ENCODE peak calls at places on chromosomes 13 and 19, in eight cellular contexts. One of them, this sample, is unnamed.

GRCh38 chr13:112657850-112658445 is 31.9 kb upstream of the ATP11A start:
- DNase-seq in fibroblast of lung: peak
- DNase-seq in K562: no peak
- DNase-seq in MCF 10A: peak
- DNase-seq in GM10248: no peak
- DNase-seq in AG10803: peak
- DNase-seq in GM20000: no peak
- DNase-seq in CD8-positive, alpha-beta T cell: no peak
- DNase-seq in this sample: no peak

GRCh38 chr19:13906525-13906904 is 514 bp downstream of the CC2D1A start:
- DNase-seq in fibroblast of lung: no peak
- DNase-seq in K562: peak
- DNase-seq in MCF 10A: peak
- DNase-seq in GM10248: no peak
- DNase-seq in AG10803: peak
- DNase-seq in GM20000: peak
- DNase-seq in CD8-positive, alpha-beta T cell: peak
- DNase-seq in this sample: no peak

GRCh38 chr13:84431646-84432045 is 549.4 kb upstream of the SLITRK1 start:
- DNase-seq in fibroblast of lung: peak
- DNase-seq in K562: no peak
- DNase-seq in MCF 10A: no peak
- DNase-seq in GM10248: no peak
- DNase-seq in AG10803: peak
- DNase-seq in GM20000: no peak
- DNase-seq in CD8-positive, alpha-beta T cell: no peak
- DNase-seq in this sample: no peak

GRCh38 chr13:81395368-81395767 is 1054.4 kb upstream of the SPRY2 start:
- DNase-seq in fibroblast of lung: no peak
- DNase-seq in K562: peak
- DNase-seq in MCF 10A: no peak
- DNase-seq in GM10248: no peak
- DNase-seq in AG10803: no peak
- DNase-seq in GM20000: no peak
- DNase-seq in CD8-positive, alpha-beta T cell: peak
- DNase-seq in this sample: peak

GRCh38 chr13:44685641-44686040 is 109.5 kb upstream of the TSC22D1 start:
- DNase-seq in fibroblast of lung: peak
- DNase-seq in K562: no peak
- DNase-seq in MCF 10A: no peak
- DNase-seq in GM10248: no peak
- DNase-seq in AG10803: no peak
- DNase-seq in GM20000: no peak
- DNase-seq in CD8-positive, alpha-beta T cell: no peak
- DNase-seq in this sample: no peak

GRCh38 chr13:36275190-36276002 is 22.2 kb downstream of the CCDC169 start:
- DNase-seq in fibroblast of lung: peak
- DNase-seq in K562: no peak
- DNase-seq in MCF 10A: peak
- DNase-seq in GM10248: no peak
- DNase-seq in AG10803: peak
- DNase-seq in GM20000: no peak
- DNase-seq in CD8-positive, alpha-beta T cell: no peak
- DNase-seq in this sample: peak

GRCh38 chr19:34773555-34773864 is 495 bp upstream of the ZNF599 start:
- DNase-seq in fibroblast of lung: no peak
- DNase-seq in K562: no peak
- DNase-seq in MCF 10A: no peak
- DNase-seq in GM10248: no peak
- DNase-seq in AG10803: no peak
- DNase-seq in GM20000: no peak
- DNase-seq in CD8-positive, alpha-beta T cell: no peak
- DNase-seq in this sample: no peak

GRCh38 chr13:111639994-111640393 is 319.6 kb downstream of the TEX29 start:
- DNase-seq in fibroblast of lung: no peak
- DNase-seq in K562: no peak
- DNase-seq in MCF 10A: no peak
- DNase-seq in GM10248: no peak
- DNase-seq in AG10803: no peak
- DNase-seq in GM20000: no peak
- DNase-seq in CD8-positive, alpha-beta T cell: no peak
- DNase-seq in this sample: no peak

GRCh38 chr19:776549-776948 is 20.7 kb upstream of the PTBP1 start:
- DNase-seq in fibroblast of lung: no peak
- DNase-seq in K562: no peak
- DNase-seq in MCF 10A: no peak
- DNase-seq in GM10248: no peak
- DNase-seq in AG10803: no peak
- DNase-seq in GM20000: no peak
- DNase-seq in CD8-positive, alpha-beta T cell: no peak
- DNase-seq in this sample: no peak

GRCh38 chr13:26557393-26558073 is at the start of gene WASF3:
- DNase-seq in fibroblast of lung: peak
- DNase-seq in K562: peak
- DNase-seq in MCF 10A: peak
- DNase-seq in GM10248: peak
- DNase-seq in AG10803: peak
- DNase-seq in GM20000: peak
- DNase-seq in CD8-positive, alpha-beta T cell: peak
- DNase-seq in this sample: peak

GRCh38 chr19:16226878-16227836 is 29.4 kb downstream of the AP1M1 start:
- DNase-seq in fibroblast of lung: no peak
- DNase-seq in K562: no peak
- DNase-seq in MCF 10A: no peak
- DNase-seq in GM10248: no peak
- DNase-seq in AG10803: no peak
- DNase-seq in GM20000: no peak
- DNase-seq in CD8-positive, alpha-beta T cell: no peak
- DNase-seq in this sample: no peak

GRCh38 chr13:67353891-67354459 is 123.8 kb upstream of the PCDH9 start:
- DNase-seq in fibroblast of lung: peak
- DNase-seq in K562: no peak
- DNase-seq in MCF 10A: peak
- DNase-seq in GM10248: no peak
- DNase-seq in AG10803: peak
- DNase-seq in GM20000: no peak
- DNase-seq in CD8-positive, alpha-beta T cell: no peak
- DNase-seq in this sample: no peak

GRCh38 chr13:113653264-113654174 is 4.5 kb downstream of the ATP4B start:
- DNase-seq in fibroblast of lung: no peak
- DNase-seq in K562: no peak
- DNase-seq in MCF 10A: peak
- DNase-seq in GM10248: no peak
- DNase-seq in AG10803: no peak
- DNase-seq in GM20000: no peak
- DNase-seq in CD8-positive, alpha-beta T cell: peak
- DNase-seq in this sample: no peak

GRCh38 chr19:44718441-44719261 is 19.7 kb downstream of the CEACAM16 start:
- DNase-seq in fibroblast of lung: peak
- DNase-seq in K562: no peak
- DNase-seq in MCF 10A: peak
- DNase-seq in GM10248: no peak
- DNase-seq in AG10803: peak
- DNase-seq in GM20000: no peak
- DNase-seq in CD8-positive, alpha-beta T cell: no peak
- DNase-seq in this sample: peak

GRCh38 chr13:20814224-20814910 is 40.6 kb upstream of the EEF1AKMT1 start:
- DNase-seq in fibroblast of lung: peak
- DNase-seq in K562: no peak
- DNase-seq in MCF 10A: peak
- DNase-seq in GM10248: no peak
- DNase-seq in AG10803: peak
- DNase-seq in GM20000: no peak
- DNase-seq in CD8-positive, alpha-beta T cell: no peak
- DNase-seq in this sample: no peak

GRCh38 chr19:17469092-17469370 is 1.3 kb upstream of the SLC27A1 start:
- DNase-seq in fibroblast of lung: no peak
- DNase-seq in K562: no peak
- DNase-seq in MCF 10A: no peak
- DNase-seq in GM10248: no peak
- DNase-seq in AG10803: no peak
- DNase-seq in GM20000: no peak
- DNase-seq in CD8-positive, alpha-beta T cell: no peak
- DNase-seq in this sample: no peak

GRCh38 chr19:17469371-17470203 is 737 bp upstream of the SLC27A1 start:
- DNase-seq in fibroblast of lung: peak
- DNase-seq in K562: peak
- DNase-seq in MCF 10A: peak
- DNase-seq in GM10248: peak
- DNase-seq in AG10803: peak
- DNase-seq in GM20000: peak
- DNase-seq in CD8-positive, alpha-beta T cell: peak
- DNase-seq in this sample: peak

GRCh38 chr19:17468302-17469091 is 1.8 kb upstream of the SLC27A1 start:
- DNase-seq in fibroblast of lung: peak
- DNase-seq in K562: no peak
- DNase-seq in MCF 10A: no peak
- DNase-seq in GM10248: no peak
- DNase-seq in AG10803: peak
- DNase-seq in GM20000: no peak
- DNase-seq in CD8-positive, alpha-beta T cell: no peak
- DNase-seq in this sample: no peak

GRCh38 chr19:17471410-17472125 is 1.2 kb downstream of the SLC27A1 start:
- DNase-seq in fibroblast of lung: no peak
- DNase-seq in K562: no peak
- DNase-seq in MCF 10A: no peak
- DNase-seq in GM10248: no peak
- DNase-seq in AG10803: no peak
- DNase-seq in GM20000: no peak
- DNase-seq in CD8-positive, alpha-beta T cell: no peak
- DNase-seq in this sample: no peak

DNA sequence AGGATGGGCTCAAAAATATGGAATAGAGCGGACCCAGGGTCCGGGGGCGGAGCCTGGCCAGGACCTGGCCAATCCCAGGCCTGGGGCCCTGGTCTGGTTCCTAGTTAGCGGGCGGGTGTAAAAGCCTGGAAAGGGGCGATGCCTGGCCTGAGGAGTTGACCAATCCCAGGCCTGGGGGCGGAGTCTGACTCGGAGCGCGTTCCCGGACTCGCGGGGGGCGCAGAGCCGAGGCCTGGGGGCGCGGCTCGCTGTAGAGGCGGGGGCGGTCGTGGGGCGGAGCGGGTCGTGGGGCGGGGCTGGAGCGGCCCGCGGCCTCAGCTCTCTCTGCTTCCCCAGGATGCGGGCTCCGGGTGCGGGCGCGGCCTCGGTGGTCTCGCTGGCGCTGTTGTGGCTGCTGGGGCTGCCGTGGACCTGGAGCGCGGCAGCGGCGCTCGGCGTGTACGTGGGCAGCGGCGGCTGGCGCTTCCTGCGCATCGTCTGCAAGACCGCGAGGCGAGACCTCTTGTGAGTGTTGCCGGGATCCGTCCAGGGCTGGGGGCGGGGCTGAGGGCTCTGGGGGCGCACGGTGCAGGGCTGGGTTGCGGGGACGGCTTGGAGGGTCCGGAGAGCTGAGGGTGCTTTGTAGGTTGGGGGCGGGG is at the start of gene SLC27A1:
- DNase-seq in fibroblast of lung: peak
- DNase-seq in K562: peak
- DNase-seq in MCF 10A: peak
- DNase-seq in GM10248: peak
- DNase-seq in AG10803: peak
- DNase-seq in GM20000: peak
- DNase-seq in CD8-positive, alpha-beta T cell: peak
- DNase-seq in this sample: peak
- TF ChIP-seq CTCF in fibroblast of lung: no peak
- TF ChIP-seq CTCF in K562: no peak
- TF ChIP-seq CTCF in MCF 10A: no peak
- TF ChIP-seq CTCF in GM10248: no peak
- TF ChIP-seq CTCF in AG10803: no peak
- TF ChIP-seq CTCF in GM20000: no peak
- TF ChIP-seq CTCF in CD8-positive, alpha-beta T cell: no peak
- TF ChIP-seq CTCF in this sample: no peak

GRCh38 chr13:63120883-63121282 is 1705.2 kb upstream of the PCDH20 start:
- DNase-seq in fibroblast of lung: no peak
- DNase-seq in K562: no peak
- DNase-seq in MCF 10A: no peak
- DNase-seq in GM10248: no peak
- DNase-seq in AG10803: no peak
- DNase-seq in GM20000: no peak
- DNase-seq in CD8-positive, alpha-beta T cell: no peak
- DNase-seq in this sample: no peak

GRCh38 chr13:63124863-63125262 is 1709.2 kb upstream of the PCDH20 start:
- DNase-seq in fibroblast of lung: peak
- DNase-seq in K562: no peak
- DNase-seq in MCF 10A: peak
- DNase-seq in GM10248: no peak
- DNase-seq in AG10803: peak
- DNase-seq in GM20000: no peak
- DNase-seq in CD8-positive, alpha-beta T cell: no peak
- DNase-seq in this sample: no peak
- TF ChIP-seq CTCF in fibroblast of lung: no peak
- TF ChIP-seq CTCF in K562: no peak
- TF ChIP-seq CTCF in MCF 10A: peak
- TF ChIP-seq CTCF in GM10248: peak
- TF ChIP-seq CTCF in AG10803: peak
- TF ChIP-seq CTCF in GM20000: no peak
- TF ChIP-seq CTCF in CD8-positive, alpha-beta T cell: no peak
- TF ChIP-seq CTCF in this sample: peak

GRCh38 chr13:30792257-30793000 is 57.1 kb downstream of the ALOX5AP start:
- DNase-seq in fibroblast of lung: peak
- DNase-seq in K562: no peak
- DNase-seq in MCF 10A: peak
- DNase-seq in GM10248: no peak
- DNase-seq in AG10803: peak
- DNase-seq in GM20000: no peak
- DNase-seq in CD8-positive, alpha-beta T cell: no peak
- DNase-seq in this sample: peak
- TF ChIP-seq CTCF in fibroblast of lung: peak
- TF ChIP-seq CTCF in K562: no peak
- TF ChIP-seq CTCF in MCF 10A: peak
- TF ChIP-seq CTCF in GM10248: no peak
- TF ChIP-seq CTCF in AG10803: peak
- TF ChIP-seq CTCF in GM20000: no peak
- TF ChIP-seq CTCF in CD8-positive, alpha-beta T cell: no peak
- TF ChIP-seq CTCF in this sample: no peak

DNA sequence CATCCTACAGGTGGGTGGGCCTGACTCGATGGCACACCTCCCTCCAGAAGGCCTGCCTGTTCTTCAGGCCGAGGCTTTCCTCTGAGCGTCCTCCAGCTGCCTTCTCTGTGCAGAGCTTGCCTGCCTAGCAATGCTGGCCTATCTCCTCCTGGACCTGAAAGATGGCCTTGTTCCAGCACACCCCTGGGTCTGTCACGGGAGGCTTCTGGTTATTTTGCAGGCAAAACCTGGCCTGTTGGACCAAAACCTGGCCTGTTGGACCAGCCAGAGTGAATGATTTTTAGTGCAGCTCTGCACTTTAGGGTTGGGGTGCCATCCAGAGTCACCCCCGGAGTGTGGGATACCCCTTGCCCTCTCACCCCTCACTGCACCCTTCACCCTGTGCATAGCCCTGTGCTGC is 128.4 kb downstream of the KATNAL1 start:
- DNase-seq in fibroblast of lung: no peak
- DNase-seq in K562: no peak
- DNase-seq in MCF 10A: no peak
- DNase-seq in GM10248: no peak
- DNase-seq in AG10803: no peak
- DNase-seq in GM20000: no peak
- DNase-seq in CD8-positive, alpha-beta T cell: no peak
- DNase-seq in this sample: no peak
- TF ChIP-seq CTCF in fibroblast of lung: no peak
- TF ChIP-seq CTCF in K562: no peak
- TF ChIP-seq CTCF in MCF 10A: no peak
- TF ChIP-seq CTCF in GM10248: no peak
- TF ChIP-seq CTCF in AG10803: no peak
- TF ChIP-seq CTCF in GM20000: no peak
- TF ChIP-seq CTCF in CD8-positive, alpha-beta T cell: no peak
- TF ChIP-seq CTCF in this sample: no peak

GRCh38 chr19:3618811-3619630 is 7.6 kb downstream of the CACTIN start:
- DNase-seq in fibroblast of lung: no peak
- DNase-seq in K562: peak
- DNase-seq in MCF 10A: no peak
- DNase-seq in GM10248: no peak
- DNase-seq in AG10803: no peak
- DNase-seq in GM20000: no peak
- DNase-seq in CD8-positive, alpha-beta T cell: no peak
- DNase-seq in this sample: no peak
- TF ChIP-seq CTCF in fibroblast of lung: no peak
- TF ChIP-seq CTCF in K562: no peak
- TF ChIP-seq CTCF in MCF 10A: no peak
- TF ChIP-seq CTCF in GM10248: no peak
- TF ChIP-seq CTCF in AG10803: no peak
- TF ChIP-seq CTCF in GM20000: no peak
- TF ChIP-seq CTCF in CD8-positive, alpha-beta T cell: peak
- TF ChIP-seq CTCF in this sample: no peak